ENCODE peak calls at places on chromosomes 2 and 18, in four cellular contexts. One of them, this sample, is unnamed.

GRCh38 chr18:38464024-38464423 is 898.4 kb upstream of the CELF4 start:
- DNase-seq in HS-5: no peak
- DNase-seq in HFFc6: no peak
- DNase-seq in iPS-NIHi11: no peak
- DNase-seq in this sample: no peak

GRCh38 chr2:164558450-164558849 is 62.8 kb downstream of the GRB14 start:
- DNase-seq in HS-5: no peak
- DNase-seq in HFFc6: no peak
- DNase-seq in iPS-NIHi11: no peak
- DNase-seq in this sample: no peak

GRCh38 chr2:201363857-201364560 is 6.9 kb upstream of the FLACC1 start:
- DNase-seq in HS-5: peak; percentile 16
- DNase-seq in HFFc6: peak; percentile 80
- DNase-seq in iPS-NIHi11: peak; percentile 42
- DNase-seq in this sample: peak; percentile 60

GRCh38 chr2:231640646-231641111 is 48.0 kb downstream of the TEX44 start:
- DNase-seq in HS-5: no peak
- DNase-seq in HFFc6: no peak
- DNase-seq in iPS-NIHi11: no peak
- DNase-seq in this sample: peak; percentile 26

GRCh38 chr18:3411854-3412268 is 38.1 kb upstream of the TGIF1 start:
- DNase-seq in HS-5: no peak
- DNase-seq in HFFc6: no peak
- DNase-seq in iPS-NIHi11: no peak
- DNase-seq in this sample: peak; percentile 43

GRCh38 chr2:18268400-18268799 is 292.1 kb downstream of the RDH14 start:
- DNase-seq in HS-5: no peak
- DNase-seq in HFFc6: no peak
- DNase-seq in iPS-NIHi11: no peak
- DNase-seq in this sample: no peak

GRCh38 chr18:35695803-35696202 is 114.3 kb downstream of the GALNT1 start:
- DNase-seq in HS-5: no peak
- DNase-seq in HFFc6: no peak
- DNase-seq in iPS-NIHi11: no peak
- DNase-seq in this sample: no peak

GRCh38 chr2:40244251-40245010 is 207.5 kb downstream of the SLC8A1 start:
- DNase-seq in HS-5: no peak
- DNase-seq in HFFc6: peak; percentile 49
- DNase-seq in iPS-NIHi11: peak; percentile 52
- DNase-seq in this sample: peak; percentile 61

GRCh38 chr2:152544626-152545025 is 172.6 kb downstream of the PRPF40A start:
- DNase-seq in HS-5: no peak
- DNase-seq in HFFc6: no peak
- DNase-seq in iPS-NIHi11: no peak
- DNase-seq in this sample: no peak

GRCh38 chr2:23903034-23903433 is 23.9 kb downstream of the ATAD2B start:
- DNase-seq in HS-5: no peak
- DNase-seq in HFFc6: no peak
- DNase-seq in iPS-NIHi11: no peak
- DNase-seq in this sample: no peak

GRCh38 chr2:58796239-58796638 is 555.1 kb upstream of the FANCL start:
- DNase-seq in HS-5: no peak
- DNase-seq in HFFc6: no peak
- DNase-seq in iPS-NIHi11: no peak
- DNase-seq in this sample: no peak

GRCh38 chr18:13276530-13277520 is 58.3 kb downstream of the LDLRAD4 start:
- DNase-seq in HS-5: no peak
- DNase-seq in HFFc6: no peak
- DNase-seq in iPS-NIHi11: no peak
- DNase-seq in this sample: no peak

GRCh38 chr2:147569426-147569825 is 275.4 kb upstream of the ACVR2A start:
- DNase-seq in HS-5: no peak
- DNase-seq in HFFc6: no peak
- DNase-seq in iPS-NIHi11: no peak
- DNase-seq in this sample: no peak

GRCh38 chr2:201859886-201860285 is 53.5 kb downstream of the CDK15 start:
- DNase-seq in HS-5: no peak
- DNase-seq in HFFc6: peak; percentile 92
- DNase-seq in iPS-NIHi11: no peak
- DNase-seq in this sample: no peak

GRCh38 chr18:76361219-76361618 is 133.8 kb downstream of the ZNF516 start:
- DNase-seq in HS-5: no peak
- DNase-seq in HFFc6: no peak
- DNase-seq in iPS-NIHi11: no peak
- DNase-seq in this sample: no peak

GRCh38 chr2:20582600-20583221 is 68.2 kb downstream of the HS1BP3 start:
- DNase-seq in HS-5: no peak
- DNase-seq in HFFc6: no peak
- DNase-seq in iPS-NIHi11: no peak
- DNase-seq in this sample: no peak

GRCh38 chr2:101912545-101912944 is 79.2 kb upstream of the IL1R2 start:
- DNase-seq in HS-5: no peak
- DNase-seq in HFFc6: no peak
- DNase-seq in iPS-NIHi11: no peak
- DNase-seq in this sample: peak; percentile 8

GRCh38 chr2:36785179-36785795 is 88.8 kb downstream of the VIT start:
- DNase-seq in HS-5: peak; percentile 43
- DNase-seq in HFFc6: peak; percentile 37
- DNase-seq in iPS-NIHi11: peak; percentile 88
- DNase-seq in this sample: peak; percentile 63

GRCh38 chr2:12066986-12067385 is 320.6 kb downstream of the LPIN1 start:
- DNase-seq in HS-5: no peak
- DNase-seq in HFFc6: no peak
- DNase-seq in iPS-NIHi11: no peak
- DNase-seq in this sample: no peak

GRCh38 chr2:8657423-8658062 is 24.3 kb upstream of the ID2 start:
- DNase-seq in HS-5: no peak
- DNase-seq in HFFc6: no peak
- DNase-seq in iPS-NIHi11: no peak
- DNase-seq in this sample: peak; percentile 47

GRCh38 chr18:10843533-10843932 is 305.8 kb downstream of the PIEZO2 start:
- DNase-seq in HS-5: no peak
- DNase-seq in HFFc6: no peak
- DNase-seq in iPS-NIHi11: no peak
- DNase-seq in this sample: no peak

GRCh38 chr2:111168528-111168929 is 47.8 kb downstream of the BCL2L11 start:
- DNase-seq in HS-5: peak; percentile 61
- DNase-seq in HFFc6: peak; percentile 77
- DNase-seq in iPS-NIHi11: no peak
- DNase-seq in this sample: peak; percentile 59

GRCh38 chr2:14806567-14807077 is 174.1 kb downstream of the LRATD1 start:
- DNase-seq in HS-5: no peak
- DNase-seq in HFFc6: no peak
- DNase-seq in iPS-NIHi11: no peak
- DNase-seq in this sample: no peak

GRCh38 chr2:127410871-127411396 is 7.3 kb upstream of the PROC start:
- DNase-seq in HS-5: no peak
- DNase-seq in HFFc6: peak; percentile 89
- DNase-seq in iPS-NIHi11: no peak
- DNase-seq in this sample: peak; percentile 58

GRCh38 chr2:46114981-46115380 is 182.2 kb upstream of the EPAS1 start:
- DNase-seq in HS-5: no peak
- DNase-seq in HFFc6: no peak
- DNase-seq in iPS-NIHi11: no peak
- DNase-seq in this sample: no peak

GRCh38 chr18:2970762-2971659 is 41.9 kb downstream of the LPIN2 start:
- DNase-seq in HS-5: no peak
- DNase-seq in HFFc6: no peak
- DNase-seq in iPS-NIHi11: no peak
- DNase-seq in this sample: no peak

GRCh38 chr2:5524551-5524950 is 167.6 kb upstream of the SOX11 start:
- DNase-seq in HS-5: no peak
- DNase-seq in HFFc6: no peak
- DNase-seq in iPS-NIHi11: no peak
- DNase-seq in this sample: no peak

GRCh38 chr18:62282188-62282629 is 42.9 kb upstream of the TNFRSF11A start:
- DNase-seq in HS-5: peak; percentile 48
- DNase-seq in HFFc6: peak; percentile 65
- DNase-seq in iPS-NIHi11: no peak
- DNase-seq in this sample: no peak

GRCh38 chr2:233811732-233812131 is 33.6 kb downstream of the MROH2A start:
- DNase-seq in HS-5: no peak
- DNase-seq in HFFc6: no peak
- DNase-seq in iPS-NIHi11: no peak
- DNase-seq in this sample: no peak

GRCh38 chr18:8559612-8560011 is 49.6 kb upstream of the RAB12 start:
- DNase-seq in HS-5: no peak
- DNase-seq in HFFc6: no peak
- DNase-seq in iPS-NIHi11: no peak
- DNase-seq in this sample: no peak

GRCh38 chr2:129237966-129238725 is 741.3 kb upstream of the RAB6C start:
- DNase-seq in HS-5: peak; percentile 58
- DNase-seq in HFFc6: peak; percentile 5
- DNase-seq in iPS-NIHi11: no peak
- DNase-seq in this sample: no peak

GRCh38 chr2:237700583-237701032 is 73.2 kb downstream of the LRRFIP1 start:
- DNase-seq in HS-5: no peak
- DNase-seq in HFFc6: peak; percentile 42
- DNase-seq in iPS-NIHi11: no peak
- DNase-seq in this sample: peak; percentile 49

GRCh38 chr2:38301340-38301968 is 75.6 kb downstream of the ATL2 start:
- DNase-seq in HS-5: no peak
- DNase-seq in HFFc6: no peak
- DNase-seq in iPS-NIHi11: no peak
- DNase-seq in this sample: peak; percentile 89

GRCh38 chr2:16665746-16666452 is at the start of gene CYRIA:
- DNase-seq in HS-5: no peak
- DNase-seq in HFFc6: no peak
- DNase-seq in iPS-NIHi11: peak; percentile 75
- DNase-seq in this sample: peak; percentile 61